ENCODE peak calls at places on chromosomes 3 and 15, in eight cellular contexts. F is activated CD8-positive, alpha-beta memory T cell treated with anti-CD3 and anti-CD28 coated beads for 4 hours; V is anterior cingulate cortex; B is posterior cingulate gyrus; C is ovary; P is RWPE1; Y is NCI-H226; A is fibroblast of lung. L is an unnamed sample.
A peak's percentile ranks its signal among the peaks of the same experiment; 100 is the strongest.

GRCh38 chr3:45100998-45101407 is 45.2 kb downstream of the CDCP1 start:
- DNase-seq in C (no peak), P (no peak), A (peak; percentile 31), Y (peak; percentile 35), F (no peak), B (no peak), V (no peak), L (no peak)

GRCh38 chr3:171790898-171791694 is 19.2 kb downstream of the PLD1 start:
- DNase-seq in B (no peak), F (no peak), C (no peak), A (peak; percentile 80), Y (no peak), P (no peak), V (no peak), L (no peak)

GRCh38 chr3:88188436-88188835 is 38.7 kb downstream of the C3orf38 start:
- DNase-seq in A (peak; percentile 29), Y (peak; percentile 17), C (no peak), F (no peak), P (no peak), B (peak; percentile 31), V (peak; percentile 47), L (no peak)

GRCh38 chr3:190526787-190527767 is 13.2 kb downstream of the IL1RAP start:
- DNase-seq in F (no peak), B (no peak), V (no peak), P (no peak), Y (no peak), C (no peak), A (no peak), L (no peak)

GRCh38 chr3:13879946-13880810 is at the start of gene WNT7A:
- DNase-seq in A (no peak), B (peak; percentile 42), V (peak; percentile 47), P (peak; percentile 60), F (no peak), Y (no peak), C (no peak), L (peak; percentile 84)

GRCh38 chr15:51099185-51099584 is 4.5 kb upstream of the TNFAIP8L3 start:
- DNase-seq in Y (no peak), A (no peak), P (no peak), C (no peak), B (no peak), F (no peak), V (no peak), L (no peak)

GRCh38 chr3:72810063-72810462 is 38.2 kb downstream of the SHQ1 start:
- DNase-seq in B (no peak), V (no peak), F (no peak), P (no peak), Y (no peak), C (no peak), A (no peak), L (no peak)

GRCh38 chr3:177256991-177257390 is 59.7 kb upstream of the TBL1XR1 start:
- DNase-seq in Y (no peak), C (no peak), F (no peak), B (no peak), V (no peak), P (no peak), A (no peak), L (no peak)

GRCh38 chr15:22979069-22979698 is 984 bp downstream of the CYFIP1 start:
- DNase-seq in V (no peak), F (no peak), A (peak; percentile 59), B (peak; percentile 55), P (peak; percentile 70), C (peak; percentile 48), Y (peak; percentile 36), L (peak; percentile 51)

GRCh38 chr3:197888511-197888910 is 61.5 kb upstream of the RPL35A start:
- DNase-seq in A (no peak), Y (no peak), V (no peak), B (no peak), P (no peak), C (no peak), F (no peak), L (no peak)

GRCh38 chr3:16818945-16819344 is 65.8 kb upstream of the PLCL2 start:
- DNase-seq in B (no peak), A (no peak), P (no peak), Y (no peak), V (no peak), C (no peak), F (no peak), L (no peak)

GRCh38 chr15:63727542-63727941 is 106.2 kb downstream of the HERC1 start:
- DNase-seq in Y (no peak), F (no peak), V (no peak), C (no peak), P (no peak), A (no peak), B (no peak), L (no peak)

GRCh38 chr15:68666120-68666811 is 87.5 kb downstream of the CORO2B start:
- DNase-seq in Y (no peak), F (no peak), V (no peak), P (no peak), C (no peak), B (no peak), A (no peak), L (no peak)

L was measured in naive thymus-derived CD4-positive, alpha-beta T cell.